ENCODE peak calls at places on chromosomes 3 and 15, in eight cellular contexts. Z is left lung; B is left ventricle myocardium inferior; S is activated naive CD4-positive, alpha-beta T cell treated with anti-CD3 and anti-CD28 coated beads for 36 hours; V is activated CD8-positive, alpha-beta T cell treated with anti-CD3 and anti-CD28 coated beads, Interleukin-2, amount 10 ng/mL, durations not matched to agents 7 days and 5 days; P is T-cell; H is Karpas-422; L is RWPE1. E is an unnamed sample.

GRCh38 chr3:86929046-86929445 is 61.9 kb downstream of the VGLL3 start:
- DNase-seq in Z (no peak), B (no peak), S (no peak), V (no peak), P (no peak), H (no peak), L (no peak), E (no peak)

GRCh38 chr3:196617256-196617655 is 22.2 kb upstream of the NRROS start:
- DNase-seq in Z (no peak), B (no peak), S (no peak), V (no peak), P (no peak), H (peak), L (no peak), E (no peak)

GRCh38 chr15:73518180-73518862 is 75.4 kb downstream of the REC114 start:
- DNase-seq in Z (no peak), B (peak), S (no peak), V (no peak), P (no peak), H (no peak), L (no peak), E (no peak)

GRCh38 chr3:26712211-26713026 is 89.8 kb downstream of the LRRC3B start:
- DNase-seq in Z (no peak), B (no peak), S (no peak), V (no peak), P (no peak), H (peak), L (peak), E (peak)

GRCh38 chr15:63938486-63939061 is 104.8 kb upstream of the HERC1 start:
- DNase-seq in Z (no peak), B (no peak), S (peak), V (no peak), P (no peak), H (no peak), L (no peak), E (no peak)

GRCh38 chr15:51708013-51708412 is 26.7 kb downstream of the SCG3 start:
- DNase-seq in Z (no peak), B (no peak), S (no peak), V (no peak), P (no peak), H (no peak), L (no peak), E (no peak)

GRCh38 chr15:67685008-67685599 is 140.2 kb upstream of the SKOR1 start:
- DNase-seq in Z (no peak), B (no peak), S (no peak), V (no peak), P (no peak), H (no peak), L (no peak), E (peak)

GRCh38 chr3:149216195-149216869 is 5.3 kb downstream of the CP start:
- DNase-seq in Z (no peak), B (no peak), S (no peak), V (no peak), P (no peak), H (no peak), L (no peak), E (no peak)

GRCh38 chr3:184806567-184807271 is 5.2 kb upstream of the VPS8 start:
- DNase-seq in Z (no peak), B (no peak), S (no peak), V (no peak), P (no peak), H (no peak), L (no peak), E (no peak)

GRCh38 chr3:54772707-54773106 is 155.2 kb downstream of the LRTM1 start:
- DNase-seq in Z (no peak), B (no peak), S (no peak), V (no peak), P (no peak), H (no peak), L (no peak), E (no peak)

E was measured in NCI-H748 treated with DMSO at 0.1 percent for 48 hours.